ENCODE peak calls at places on chromosomes 7 and 10, in six cellular contexts. One of them, this sample, is unnamed.

GRCh38 chr7:90625562-90625961 is 29.4 kb downstream of the CDK14 start:
- DNase-seq in NCI-H1436 treated with DMSO at 0.1 percent for 48 hours: no peak
- DNase-seq in SK-N-SH: peak
- DNase-seq in SJCRH30: peak
- DNase-seq in NCI-H524 treated with DMSO at 0.1 percent for 48 hours: peak
- DNase-seq in H54: no peak
- DNase-seq in this sample: peak

GRCh38 chr7:73828972-73829371 is 1.8 kb upstream of the CLDN4 start:
- DNase-seq in NCI-H1436 treated with DMSO at 0.1 percent for 48 hours: no peak
- DNase-seq in SK-N-SH: no peak
- DNase-seq in SJCRH30: no peak
- DNase-seq in NCI-H524 treated with DMSO at 0.1 percent for 48 hours: no peak
- DNase-seq in H54: no peak
- DNase-seq in this sample: no peak

GRCh38 chr7:149780636-149781419 is 7.4 kb upstream of the ZNF467 start:
- DNase-seq in NCI-H1436 treated with DMSO at 0.1 percent for 48 hours: no peak
- DNase-seq in SK-N-SH: no peak
- DNase-seq in SJCRH30: no peak
- DNase-seq in NCI-H524 treated with DMSO at 0.1 percent for 48 hours: no peak
- DNase-seq in H54: no peak
- DNase-seq in this sample: no peak

GRCh38 chr10:78771215-78771614 is 297.6 kb upstream of the ZMIZ1 start:
- DNase-seq in NCI-H1436 treated with DMSO at 0.1 percent for 48 hours: no peak
- DNase-seq in SK-N-SH: no peak
- DNase-seq in SJCRH30: no peak
- DNase-seq in NCI-H524 treated with DMSO at 0.1 percent for 48 hours: no peak
- DNase-seq in H54: no peak
- DNase-seq in this sample: no peak

GRCh38 chr7:91239772-91240171 is 24.5 kb upstream of the FZD1 start:
- DNase-seq in NCI-H1436 treated with DMSO at 0.1 percent for 48 hours: no peak
- DNase-seq in SK-N-SH: no peak
- DNase-seq in SJCRH30: no peak
- DNase-seq in NCI-H524 treated with DMSO at 0.1 percent for 48 hours: no peak
- DNase-seq in H54: no peak
- DNase-seq in this sample: no peak

GRCh38 chr10:119807960-119808697 is 64.5 kb downstream of the MCMBP start:
- DNase-seq in NCI-H1436 treated with DMSO at 0.1 percent for 48 hours: no peak
- DNase-seq in SK-N-SH: no peak
- DNase-seq in SJCRH30: peak
- DNase-seq in NCI-H524 treated with DMSO at 0.1 percent for 48 hours: no peak
- DNase-seq in H54: peak
- DNase-seq in this sample: no peak

GRCh38 chr10:122441961-122442360 is 12.5 kb upstream of the ARMS2 start:
- DNase-seq in NCI-H1436 treated with DMSO at 0.1 percent for 48 hours: no peak
- DNase-seq in SK-N-SH: no peak
- DNase-seq in SJCRH30: no peak
- DNase-seq in NCI-H524 treated with DMSO at 0.1 percent for 48 hours: no peak
- DNase-seq in H54: no peak
- DNase-seq in this sample: no peak

GRCh38 chr7:17633099-17633498 is 307.2 kb downstream of the SNX13 start:
- DNase-seq in NCI-H1436 treated with DMSO at 0.1 percent for 48 hours: no peak
- DNase-seq in SK-N-SH: no peak
- DNase-seq in SJCRH30: no peak
- DNase-seq in NCI-H524 treated with DMSO at 0.1 percent for 48 hours: no peak
- DNase-seq in H54: peak
- DNase-seq in this sample: no peak

GRCh38 chr10:110535958-110536891 is 31.3 kb upstream of the SMC3 start:
- DNase-seq in NCI-H1436 treated with DMSO at 0.1 percent for 48 hours: no peak
- DNase-seq in SK-N-SH: no peak
- DNase-seq in SJCRH30: peak
- DNase-seq in NCI-H524 treated with DMSO at 0.1 percent for 48 hours: no peak
- DNase-seq in H54: peak
- DNase-seq in this sample: no peak

GRCh38 chr10:102555781-102556328 is 52.1 kb downstream of the SUFU start:
- DNase-seq in NCI-H1436 treated with DMSO at 0.1 percent for 48 hours: no peak
- DNase-seq in SK-N-SH: no peak
- DNase-seq in SJCRH30: no peak
- DNase-seq in NCI-H524 treated with DMSO at 0.1 percent for 48 hours: no peak
- DNase-seq in H54: peak
- DNase-seq in this sample: peak

GRCh38 chr7:24834150-24834798 is 77.0 kb upstream of the GSDME start:
- DNase-seq in NCI-H1436 treated with DMSO at 0.1 percent for 48 hours: no peak
- DNase-seq in SK-N-SH: no peak
- DNase-seq in SJCRH30: no peak
- DNase-seq in NCI-H524 treated with DMSO at 0.1 percent for 48 hours: no peak
- DNase-seq in H54: no peak
- DNase-seq in this sample: peak

GRCh38 chr7:36280840-36281812 is 108.5 kb upstream of the ANLN start:
- DNase-seq in NCI-H1436 treated with DMSO at 0.1 percent for 48 hours: peak
- DNase-seq in SK-N-SH: peak
- DNase-seq in SJCRH30: peak
- DNase-seq in NCI-H524 treated with DMSO at 0.1 percent for 48 hours: no peak
- DNase-seq in H54: peak
- DNase-seq in this sample: peak

GRCh38 chr7:28573751-28574295 is 161.5 kb downstream of the CREB5 start:
- DNase-seq in NCI-H1436 treated with DMSO at 0.1 percent for 48 hours: no peak
- DNase-seq in SK-N-SH: peak
- DNase-seq in SJCRH30: no peak
- DNase-seq in NCI-H524 treated with DMSO at 0.1 percent for 48 hours: no peak
- DNase-seq in H54: no peak
- DNase-seq in this sample: no peak

GRCh38 chr10:26550774-26551526 is 112.8 kb downstream of the APBB1IP start:
- DNase-seq in NCI-H1436 treated with DMSO at 0.1 percent for 48 hours: no peak
- DNase-seq in SK-N-SH: no peak
- DNase-seq in SJCRH30: no peak
- DNase-seq in NCI-H524 treated with DMSO at 0.1 percent for 48 hours: no peak
- DNase-seq in H54: no peak
- DNase-seq in this sample: peak

GRCh38 chr7:134827889-134828288 is 48.5 kb downstream of the CALD1 start:
- DNase-seq in NCI-H1436 treated with DMSO at 0.1 percent for 48 hours: no peak
- DNase-seq in SK-N-SH: no peak
- DNase-seq in SJCRH30: no peak
- DNase-seq in NCI-H524 treated with DMSO at 0.1 percent for 48 hours: no peak
- DNase-seq in H54: no peak
- DNase-seq in this sample: no peak

GRCh38 chr7:132683967-132684690 is 107.9 kb upstream of the PLXNA4 start:
- DNase-seq in NCI-H1436 treated with DMSO at 0.1 percent for 48 hours: no peak
- DNase-seq in SK-N-SH: no peak
- DNase-seq in SJCRH30: no peak
- DNase-seq in NCI-H524 treated with DMSO at 0.1 percent for 48 hours: no peak
- DNase-seq in H54: no peak
- DNase-seq in this sample: no peak

GRCh38 chr7:143126146-143126545 is 5.7 kb upstream of the PIP start:
- DNase-seq in NCI-H1436 treated with DMSO at 0.1 percent for 48 hours: no peak
- DNase-seq in SK-N-SH: no peak
- DNase-seq in SJCRH30: no peak
- DNase-seq in NCI-H524 treated with DMSO at 0.1 percent for 48 hours: no peak
- DNase-seq in H54: no peak
- DNase-seq in this sample: no peak

GRCh38 chr10:23391817-23392216 is 47.1 kb upstream of the OTUD1 start:
- DNase-seq in NCI-H1436 treated with DMSO at 0.1 percent for 48 hours: no peak
- DNase-seq in SK-N-SH: no peak
- DNase-seq in SJCRH30: no peak
- DNase-seq in NCI-H524 treated with DMSO at 0.1 percent for 48 hours: no peak
- DNase-seq in H54: no peak
- DNase-seq in this sample: no peak

GRCh38 chr7:44292876-44293560 is 32.4 kb downstream of the CAMK2B start:
- DNase-seq in NCI-H1436 treated with DMSO at 0.1 percent for 48 hours: no peak
- DNase-seq in SK-N-SH: no peak
- DNase-seq in SJCRH30: no peak
- DNase-seq in NCI-H524 treated with DMSO at 0.1 percent for 48 hours: no peak
- DNase-seq in H54: no peak
- DNase-seq in this sample: no peak

GRCh38 chr10:44847110-44847509 is 64.0 kb upstream of the TMEM72 start:
- DNase-seq in NCI-H1436 treated with DMSO at 0.1 percent for 48 hours: no peak
- DNase-seq in SK-N-SH: no peak
- DNase-seq in SJCRH30: no peak
- DNase-seq in NCI-H524 treated with DMSO at 0.1 percent for 48 hours: no peak
- DNase-seq in H54: no peak
- DNase-seq in this sample: no peak

GRCh38 chr10:132450825-132451505 is 54.0 kb downstream of the PWWP2B start:
- DNase-seq in NCI-H1436 treated with DMSO at 0.1 percent for 48 hours: no peak
- DNase-seq in SK-N-SH: no peak
- DNase-seq in SJCRH30: no peak
- DNase-seq in NCI-H524 treated with DMSO at 0.1 percent for 48 hours: no peak
- DNase-seq in H54: no peak
- DNase-seq in this sample: no peak

GRCh38 chr7:156230576-156230975 is 410.0 kb upstream of the RNF32 start:
- DNase-seq in NCI-H1436 treated with DMSO at 0.1 percent for 48 hours: no peak
- DNase-seq in SK-N-SH: no peak
- DNase-seq in SJCRH30: no peak
- DNase-seq in NCI-H524 treated with DMSO at 0.1 percent for 48 hours: no peak
- DNase-seq in H54: no peak
- DNase-seq in this sample: no peak

GRCh38 chr10:8133146-8133545 is 78.7 kb downstream of the GATA3 start:
- DNase-seq in NCI-H1436 treated with DMSO at 0.1 percent for 48 hours: no peak
- DNase-seq in SK-N-SH: no peak
- DNase-seq in SJCRH30: no peak
- DNase-seq in NCI-H524 treated with DMSO at 0.1 percent for 48 hours: no peak
- DNase-seq in H54: no peak
- DNase-seq in this sample: no peak

GRCh38 chr10:74681917-74682627 is 144.3 kb upstream of the KAT6B start:
- DNase-seq in NCI-H1436 treated with DMSO at 0.1 percent for 48 hours: no peak
- DNase-seq in SK-N-SH: no peak
- DNase-seq in SJCRH30: no peak
- DNase-seq in NCI-H524 treated with DMSO at 0.1 percent for 48 hours: no peak
- DNase-seq in H54: no peak
- DNase-seq in this sample: no peak

GRCh38 chr7:152148706-152149105 is 123.2 kb downstream of the GALNT11 start:
- DNase-seq in NCI-H1436 treated with DMSO at 0.1 percent for 48 hours: no peak
- DNase-seq in SK-N-SH: no peak
- DNase-seq in SJCRH30: no peak
- DNase-seq in NCI-H524 treated with DMSO at 0.1 percent for 48 hours: no peak
- DNase-seq in H54: no peak
- DNase-seq in this sample: no peak

GRCh38 chr10:132064082-132064755 is 1.5 kb upstream of the JAKMIP3 start:
- DNase-seq in NCI-H1436 treated with DMSO at 0.1 percent for 48 hours: no peak
- DNase-seq in SK-N-SH: no peak
- DNase-seq in SJCRH30: no peak
- DNase-seq in NCI-H524 treated with DMSO at 0.1 percent for 48 hours: no peak
- DNase-seq in H54: no peak
- DNase-seq in this sample: no peak

This sample was measured in ELF-1.